ENCODE peak calls at places on chromosomes 11 and 22, in four cellular contexts. One of them, this sample, is unnamed.

GRCh38 chr22:40817737-40818136 is 1.4 kb downstream of the SLC25A17 start:
- DNase-seq in T47D: no peak
- DNase-seq in nephron progenitor cell: no peak
- DNase-seq in anterior cingulate cortex: no peak
- DNase-seq in this sample: no peak

GRCh38 chr22:28670691-28671261 is 8.9 kb downstream of the TTC28 start:
- DNase-seq in nephron progenitor cell: no peak
- DNase-seq in T47D: no peak
- DNase-seq in anterior cingulate cortex: no peak
- DNase-seq in this sample: no peak

GRCh38 chr11:5280582-5281102 is 10.9 kb upstream of the HBE1 start:
- DNase-seq in anterior cingulate cortex: no peak
- DNase-seq in T47D: no peak
- DNase-seq in nephron progenitor cell: peak; percentile 6
- DNase-seq in this sample: peak; percentile 59

GRCh38 chr11:66008468-66009101 is 3.2 kb upstream of the CST6 start:
- DNase-seq in nephron progenitor cell: peak; percentile 32
- DNase-seq in T47D: peak; percentile 67
- DNase-seq in anterior cingulate cortex: no peak
- DNase-seq in this sample: no peak

GRCh38 chr11:2421226-2421994 is 20.9 kb downstream of the TSSC4 start:
- DNase-seq in nephron progenitor cell: no peak
- DNase-seq in anterior cingulate cortex: no peak
- DNase-seq in T47D: no peak
- DNase-seq in this sample: no peak

GRCh38 chr11:72668645-72669347 is 5.4 kb downstream of the PDE2A start:
- DNase-seq in nephron progenitor cell: no peak
- DNase-seq in T47D: no peak
- DNase-seq in anterior cingulate cortex: peak; percentile 44
- DNase-seq in this sample: no peak

GRCh38 chr11:112693781-112694180 is 267.4 kb upstream of the NCAM1 start:
- DNase-seq in anterior cingulate cortex: no peak
- DNase-seq in nephron progenitor cell: no peak
- DNase-seq in T47D: no peak
- DNase-seq in this sample: no peak

GRCh38 chr11:109303342-109303741 is 118.6 kb upstream of the C11orf87 start:
- DNase-seq in T47D: no peak
- DNase-seq in nephron progenitor cell: no peak
- DNase-seq in anterior cingulate cortex: no peak
- DNase-seq in this sample: no peak

GRCh38 chr22:33811686-33812085 is 108.6 kb downstream of the LARGE1 start:
- DNase-seq in nephron progenitor cell: peak; percentile 18
- DNase-seq in anterior cingulate cortex: no peak
- DNase-seq in T47D: no peak
- DNase-seq in this sample: no peak

GRCh38 chr11:41283196-41283930 is 176.1 kb downstream of the LRRC4C start:
- DNase-seq in nephron progenitor cell: no peak
- DNase-seq in anterior cingulate cortex: no peak
- DNase-seq in T47D: no peak
- DNase-seq in this sample: no peak

GRCh38 chr22:37492428-37493344 is 6.5 kb upstream of the MFNG start:
- DNase-seq in T47D: peak; percentile 47
- DNase-seq in nephron progenitor cell: no peak
- DNase-seq in anterior cingulate cortex: no peak
- DNase-seq in this sample: peak; percentile 59

GRCh38 chr11:32884770-32885384 is 7.7 kb upstream of the QSER1 start:
- DNase-seq in T47D: no peak
- DNase-seq in nephron progenitor cell: no peak
- DNase-seq in anterior cingulate cortex: no peak
- DNase-seq in this sample: no peak

GRCh38 chr11:123719452-123719851 is 22.0 kb downstream of the ZNF202 start:
- DNase-seq in T47D: no peak
- DNase-seq in nephron progenitor cell: no peak
- DNase-seq in anterior cingulate cortex: no peak
- DNase-seq in this sample: no peak

GRCh38 chr11:32809313-32809712 is 14.9 kb upstream of the CCDC73 start:
- DNase-seq in T47D: peak; percentile 64
- DNase-seq in nephron progenitor cell: peak; percentile 79
- DNase-seq in anterior cingulate cortex: peak; percentile 47
- DNase-seq in this sample: peak; percentile 83

GRCh38 chr22:42317691-42318547 is 47.5 kb upstream of the TCF20 start:
- DNase-seq in T47D: no peak
- DNase-seq in nephron progenitor cell: no peak
- DNase-seq in anterior cingulate cortex: peak; percentile 67
- DNase-seq in this sample: no peak

GRCh38 chr11:103530257-103530656 is 421.0 kb downstream of the DYNC2H1 start:
- DNase-seq in T47D: no peak
- DNase-seq in nephron progenitor cell: no peak
- DNase-seq in anterior cingulate cortex: no peak
- DNase-seq in this sample: no peak

GRCh38 chr22:37053310-37054077 is 2.0 kb downstream of the KCTD17 start:
- DNase-seq in nephron progenitor cell: no peak
- DNase-seq in anterior cingulate cortex: peak; percentile 57
- DNase-seq in T47D: no peak
- DNase-seq in this sample: no peak

GRCh38 chr11:11427185-11427944 is 74.3 kb upstream of the CSNK2A3 start:
- DNase-seq in nephron progenitor cell: no peak
- DNase-seq in anterior cingulate cortex: no peak
- DNase-seq in T47D: no peak
- DNase-seq in this sample: no peak

GRCh38 chr22:49958961-49959781 is 1.4 kb upstream of the PIM3 start:
- DNase-seq in anterior cingulate cortex: no peak
- DNase-seq in nephron progenitor cell: peak; percentile 53
- DNase-seq in T47D: no peak
- DNase-seq in this sample: peak; percentile 37

GRCh38 chr22:20444325-20444724 is 6.7 kb upstream of the SCARF2 start:
- DNase-seq in nephron progenitor cell: no peak
- DNase-seq in T47D: no peak
- DNase-seq in anterior cingulate cortex: no peak
- DNase-seq in this sample: no peak

GRCh38 chr11:93700830-93701229 is 39.3 kb downstream of the CEP295 start:
- DNase-seq in nephron progenitor cell: no peak
- DNase-seq in T47D: no peak
- DNase-seq in anterior cingulate cortex: no peak
- DNase-seq in this sample: no peak

GRCh38 chr11:123483465-123483864 is 53.4 kb downstream of the GRAMD1B start:
- DNase-seq in anterior cingulate cortex: no peak
- DNase-seq in nephron progenitor cell: no peak
- DNase-seq in T47D: no peak
- DNase-seq in this sample: no peak

GRCh38 chr22:38751422-38752346 is 4.1 kb downstream of the SUN2 start:
- DNase-seq in anterior cingulate cortex: peak; percentile 48
- DNase-seq in nephron progenitor cell: no peak
- DNase-seq in T47D: no peak
- DNase-seq in this sample: no peak

GRCh38 chr22:28838971-28839370 is 38.6 kb upstream of the XBP1 start:
- DNase-seq in T47D: no peak
- DNase-seq in nephron progenitor cell: no peak
- DNase-seq in anterior cingulate cortex: no peak
- DNase-seq in this sample: no peak

GRCh38 chr11:110373061-110373702 is 56.6 kb upstream of the FDX1 start:
- DNase-seq in anterior cingulate cortex: no peak
- DNase-seq in T47D: no peak
- DNase-seq in nephron progenitor cell: no peak
- DNase-seq in this sample: no peak

GRCh38 chr11:1568451-1568911 is 3.6 kb downstream of the DUSP8 start:
- DNase-seq in nephron progenitor cell: no peak
- DNase-seq in anterior cingulate cortex: no peak
- DNase-seq in T47D: no peak
- DNase-seq in this sample: no peak

GRCh38 chr11:108929241-108929640 is 264.4 kb downstream of the DDX10 start:
- DNase-seq in anterior cingulate cortex: no peak
- DNase-seq in T47D: no peak
- DNase-seq in nephron progenitor cell: no peak
- DNase-seq in this sample: no peak

GRCh38 chr22:43389227-43389836 is 22.5 kb upstream of the MPPED1 start:
- DNase-seq in anterior cingulate cortex: no peak
- DNase-seq in T47D: no peak
- DNase-seq in nephron progenitor cell: no peak
- DNase-seq in this sample: no peak